ENCODE peak calls at places on chromosomes 12 and 14, in eight cellular contexts. One of them, this sample, is unnamed.

GRCh38 chr12:130482448-130482847 is 144.8 kb downstream of the PIWIL1 start:
- DNase-seq in GM12878: no peak
- DNase-seq in heart right ventricle: no peak
- DNase-seq in fibroblast of lung: no peak
- DNase-seq in lung: no peak
- DNase-seq in bronchial epithelial cell: no peak
- DNase-seq in fibroblast of pulmonary artery: no peak
- DNase-seq in WERI-Rb-1: no peak
- DNase-seq in this sample: no peak

GRCh38 chr14:90554341-90554740 is 157.5 kb downstream of the CALM1 start:
- DNase-seq in fibroblast of pulmonary artery: no peak
- DNase-seq in WERI-Rb-1: no peak
- DNase-seq in GM12878: no peak
- DNase-seq in heart right ventricle: peak; percentile 63
- DNase-seq in bronchial epithelial cell: peak; percentile 28
- DNase-seq in fibroblast of lung: no peak
- DNase-seq in lung: peak; percentile 56
- DNase-seq in this sample: no peak

GRCh38 chr14:60346706-60347105 is 97.7 kb downstream of the PPM1A start:
- DNase-seq in fibroblast of lung: no peak
- DNase-seq in WERI-Rb-1: no peak
- DNase-seq in GM12878: no peak
- DNase-seq in bronchial epithelial cell: peak; percentile 10
- DNase-seq in heart right ventricle: no peak
- DNase-seq in fibroblast of pulmonary artery: peak; percentile 10
- DNase-seq in lung: no peak
- DNase-seq in this sample: no peak

GRCh38 chr14:95291859-95292542 is 27.7 kb downstream of the CLMN start:
- DNase-seq in WERI-Rb-1: no peak
- DNase-seq in fibroblast of lung: peak; percentile 27
- DNase-seq in bronchial epithelial cell: peak; percentile 85
- DNase-seq in fibroblast of pulmonary artery: peak; percentile 69
- DNase-seq in lung: no peak
- DNase-seq in GM12878: no peak
- DNase-seq in heart right ventricle: peak; percentile 76
- DNase-seq in this sample: no peak

GRCh38 chr14:102540310-102541028 is 30.9 kb upstream of the ANKRD9 start:
- DNase-seq in fibroblast of lung: peak; percentile 38
- DNase-seq in WERI-Rb-1: no peak
- DNase-seq in fibroblast of pulmonary artery: peak; percentile 86
- DNase-seq in heart right ventricle: no peak
- DNase-seq in bronchial epithelial cell: no peak
- DNase-seq in GM12878: no peak
- DNase-seq in lung: no peak
- DNase-seq in this sample: no peak

GRCh38 chr12:130428116-130428515 is 90.4 kb downstream of the PIWIL1 start:
- DNase-seq in heart right ventricle: no peak
- DNase-seq in GM12878: no peak
- DNase-seq in fibroblast of pulmonary artery: no peak
- DNase-seq in bronchial epithelial cell: no peak
- DNase-seq in lung: no peak
- DNase-seq in WERI-Rb-1: no peak
- DNase-seq in fibroblast of lung: no peak
- DNase-seq in this sample: no peak

GRCh38 chr12:107394693-107395092 is 290.9 kb upstream of the PWP1 start:
- DNase-seq in lung: no peak
- DNase-seq in heart right ventricle: no peak
- DNase-seq in GM12878: no peak
- DNase-seq in WERI-Rb-1: no peak
- DNase-seq in bronchial epithelial cell: no peak
- DNase-seq in fibroblast of lung: no peak
- DNase-seq in fibroblast of pulmonary artery: no peak
- DNase-seq in this sample: no peak

GRCh38 chr12:52693261-52693660 is 10.1 kb downstream of the KRT77 start:
- DNase-seq in bronchial epithelial cell: no peak
- DNase-seq in fibroblast of lung: no peak
- DNase-seq in fibroblast of pulmonary artery: no peak
- DNase-seq in WERI-Rb-1: no peak
- DNase-seq in heart right ventricle: no peak
- DNase-seq in GM12878: no peak
- DNase-seq in lung: no peak
- DNase-seq in this sample: no peak

GRCh38 chr12:80958162-80958561 is 20.4 kb upstream of the LIN7A start:
- DNase-seq in bronchial epithelial cell: no peak
- DNase-seq in GM12878: no peak
- DNase-seq in heart right ventricle: no peak
- DNase-seq in WERI-Rb-1: no peak
- DNase-seq in fibroblast of pulmonary artery: no peak
- DNase-seq in fibroblast of lung: no peak
- DNase-seq in lung: no peak
- DNase-seq in this sample: no peak

GRCh38 chr12:131944601-131945251 is 5.0 kb upstream of the EP400 start:
- DNase-seq in fibroblast of lung: no peak
- DNase-seq in WERI-Rb-1: no peak
- DNase-seq in heart right ventricle: no peak
- DNase-seq in fibroblast of pulmonary artery: no peak
- DNase-seq in bronchial epithelial cell: no peak
- DNase-seq in GM12878: no peak
- DNase-seq in lung: no peak
- DNase-seq in this sample: no peak

GRCh38 chr12:133105620-133106019 is 24.5 kb downstream of the ZNF891 start:
- DNase-seq in fibroblast of pulmonary artery: peak; percentile 10
- DNase-seq in bronchial epithelial cell: no peak
- DNase-seq in lung: no peak
- DNase-seq in WERI-Rb-1: no peak
- DNase-seq in GM12878: no peak
- DNase-seq in fibroblast of lung: no peak
- DNase-seq in heart right ventricle: no peak
- DNase-seq in this sample: no peak

GRCh38 chr14:94050231-94050880 is 24.2 kb downstream of the OTUB2 start:
- DNase-seq in heart right ventricle: peak; percentile 73
- DNase-seq in lung: no peak
- DNase-seq in bronchial epithelial cell: no peak
- DNase-seq in fibroblast of lung: no peak
- DNase-seq in WERI-Rb-1: no peak
- DNase-seq in GM12878: no peak
- DNase-seq in fibroblast of pulmonary artery: no peak
- DNase-seq in this sample: no peak

GRCh38 chr12:15580431-15580830 is 208.8 kb downstream of the EPS8 start:
- DNase-seq in bronchial epithelial cell: no peak
- DNase-seq in heart right ventricle: no peak
- DNase-seq in fibroblast of pulmonary artery: no peak
- DNase-seq in WERI-Rb-1: no peak
- DNase-seq in GM12878: no peak
- DNase-seq in lung: no peak
- DNase-seq in fibroblast of lung: no peak
- DNase-seq in this sample: no peak

GRCh38 chr14:61331992-61332657 is 10.7 kb downstream of the PRKCH start:
- DNase-seq in WERI-Rb-1: no peak
- DNase-seq in fibroblast of lung: no peak
- DNase-seq in GM12878: no peak
- DNase-seq in lung: no peak
- DNase-seq in fibroblast of pulmonary artery: no peak
- DNase-seq in heart right ventricle: no peak
- DNase-seq in bronchial epithelial cell: no peak
- DNase-seq in this sample: no peak

DNA sequence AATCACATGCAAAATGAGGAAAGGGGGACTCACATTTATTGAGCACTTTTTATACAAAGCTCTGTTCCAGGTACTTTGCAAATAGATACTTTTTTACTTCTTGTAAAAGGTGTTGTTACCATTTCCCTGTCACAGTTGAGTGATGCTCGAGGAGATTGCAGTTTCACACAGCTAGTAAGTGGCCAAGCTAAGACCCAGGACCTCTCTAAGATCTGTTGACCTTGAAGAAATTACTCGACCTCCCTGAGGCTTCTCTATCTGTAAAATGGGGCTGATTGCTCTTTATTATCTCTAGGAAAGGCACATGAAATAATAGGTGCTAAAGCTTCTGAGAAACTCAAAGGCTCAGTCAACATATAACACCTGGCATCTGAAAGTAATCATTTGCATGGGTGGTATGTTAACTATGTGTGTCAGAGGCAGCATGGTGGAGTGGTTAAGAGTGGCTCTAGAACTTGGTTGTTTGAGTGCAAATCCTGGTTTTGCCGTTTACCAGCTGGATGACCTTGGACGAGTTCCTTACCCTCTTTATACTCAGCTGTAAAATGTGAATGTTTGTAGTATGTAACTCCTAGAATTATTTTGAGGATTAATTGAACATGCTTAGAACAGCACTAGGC is 41.5 kb downstream of the IFT81 start:
- DNase-seq in fibroblast of lung: no peak
- DNase-seq in fibroblast of pulmonary artery: no peak
- DNase-seq in GM12878: peak; percentile 26
- DNase-seq in bronchial epithelial cell: no peak
- DNase-seq in lung: no peak
- DNase-seq in WERI-Rb-1: no peak
- DNase-seq in heart right ventricle: no peak
- DNase-seq in this sample: peak; percentile 31
- H3K4me3 ChIP-seq in fibroblast of lung: no peak overlapping the region
- H3K4me3 ChIP-seq in fibroblast of pulmonary artery: no peak overlapping the region
- H3K4me3 ChIP-seq in GM12878: peak overlapping the region; percentile 29
- H3K4me3 ChIP-seq in bronchial epithelial cell: no peak overlapping the region
- H3K4me3 ChIP-seq in lung: no peak overlapping the region
- H3K4me3 ChIP-seq in WERI-Rb-1: no peak overlapping the region
- H3K4me3 ChIP-seq in heart right ventricle: no peak overlapping the region
- H3K4me3 ChIP-seq in this sample: no peak overlapping the region

GRCh38 chr14:50231475-50232275 is at the start of gene SOS2:
- DNase-seq in lung: peak; percentile 87
- DNase-seq in GM12878: peak; percentile 43
- DNase-seq in heart right ventricle: peak; percentile 88
- DNase-seq in fibroblast of pulmonary artery: peak; percentile 78
- DNase-seq in WERI-Rb-1: peak; percentile 91
- DNase-seq in fibroblast of lung: peak; percentile 81
- DNase-seq in bronchial epithelial cell: peak; percentile 61
- DNase-seq in this sample: no peak
- TF ChIP-seq CTCF in lung: no peak
- TF ChIP-seq CTCF in GM12878: no peak
- TF ChIP-seq CTCF in heart right ventricle: peak; percentile 25
- TF ChIP-seq CTCF in fibroblast of pulmonary artery: no peak
- TF ChIP-seq CTCF in WERI-Rb-1: no peak
- TF ChIP-seq CTCF in fibroblast of lung: no peak
- TF ChIP-seq CTCF in bronchial epithelial cell: no peak
- TF ChIP-seq CTCF in this sample: no peak

GRCh38 chr12:112409906-112410244 is 470 bp upstream of the RPL6 start:
- DNase-seq in fibroblast of pulmonary artery: no peak
- DNase-seq in GM12878: no peak
- DNase-seq in lung: no peak
- DNase-seq in fibroblast of lung: no peak
- DNase-seq in bronchial epithelial cell: no peak
- DNase-seq in heart right ventricle: no peak
- DNase-seq in WERI-Rb-1: no peak
- DNase-seq in this sample: no peak
- H3K4me3 ChIP-seq in fibroblast of pulmonary artery: peak overlapping the region; percentile 95
- H3K4me3 ChIP-seq in GM12878: no peak overlapping the region
- H3K4me3 ChIP-seq in lung: no peak overlapping the region
- H3K4me3 ChIP-seq in fibroblast of lung: no peak overlapping the region
- H3K4me3 ChIP-seq in bronchial epithelial cell: no peak overlapping the region
- H3K4me3 ChIP-seq in heart right ventricle: no peak overlapping the region
- H3K4me3 ChIP-seq in WERI-Rb-1: no peak overlapping the region
- H3K4me3 ChIP-seq in this sample: no peak overlapping the region

DNA sequence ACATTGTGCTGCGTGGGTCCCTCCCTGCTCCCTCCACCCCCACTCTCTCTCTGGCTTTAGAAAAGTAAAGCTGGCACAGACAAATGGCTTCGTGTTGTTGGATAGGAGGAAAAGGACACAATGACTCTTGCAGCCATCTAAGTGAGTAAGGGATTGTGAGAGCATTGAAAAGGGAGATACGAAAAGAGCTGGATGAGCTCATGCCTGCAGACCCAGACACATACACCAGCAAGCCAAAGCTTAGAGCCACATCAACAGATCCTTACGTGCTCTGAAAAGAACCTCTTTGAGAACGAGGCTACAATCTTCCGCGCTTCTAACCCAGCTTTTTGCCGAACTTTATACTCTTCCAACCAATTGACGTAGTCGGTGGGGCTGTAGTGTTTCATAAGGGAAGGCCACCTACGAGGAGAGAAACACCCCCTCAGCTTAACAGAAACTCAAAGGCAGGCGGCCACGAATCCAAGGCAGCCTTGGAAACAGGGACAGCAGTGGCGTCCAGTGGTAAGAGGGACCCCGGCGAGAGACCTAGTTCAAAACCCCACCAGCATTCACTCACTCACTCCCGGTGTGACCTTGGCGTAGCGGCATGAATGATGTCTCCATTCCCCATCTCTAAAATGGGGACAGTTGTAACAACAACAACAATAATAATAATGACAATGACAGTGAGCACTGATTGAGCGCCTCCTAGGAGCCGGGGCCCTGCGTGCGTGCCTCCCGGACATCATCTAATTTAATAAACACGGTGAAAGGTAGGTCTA is 1.1 kb downstream of the FBXO21 start:
- DNase-seq in WERI-Rb-1: no peak
- DNase-seq in heart right ventricle: no peak
- DNase-seq in GM12878: no peak
- DNase-seq in lung: no peak
- DNase-seq in fibroblast of lung: peak; percentile 80
- DNase-seq in fibroblast of pulmonary artery: peak; percentile 65
- DNase-seq in bronchial epithelial cell: peak; percentile 16
- DNase-seq in this sample: no peak
- TF ChIP-seq CTCF in WERI-Rb-1: no peak
- TF ChIP-seq CTCF in heart right ventricle: no peak
- TF ChIP-seq CTCF in GM12878: peak; percentile 2
- TF ChIP-seq CTCF in lung: no peak
- TF ChIP-seq CTCF in fibroblast of lung: no peak
- TF ChIP-seq CTCF in fibroblast of pulmonary artery: no peak
- TF ChIP-seq CTCF in bronchial epithelial cell: no peak
- TF ChIP-seq CTCF in this sample: no peak

This sample was measured in GM12864.